ENCODE peak calls at places on chromosomes 3 and 15, in four cellular contexts. Q is A549; Y is CD4-positive, alpha-beta T cell; C is colonic mucosa. E is an unnamed sample.

GRCh38 chr3:183268361-183268760 is 15.3 kb downstream of the B3GNT5 start:
- DNase-seq in Q (no peak), Y (no peak), C (no peak), E (no peak)

GRCh38 chr15:69118089-69118488 is 42.3 kb upstream of the GLCE start:
- DNase-seq in Q (no peak), Y (no peak), C (no peak), E (no peak)

GRCh38 chr15:63203451-63204090 is 14.2 kb downstream of the RAB8B start:
- DNase-seq in Q (no peak), Y (no peak), C (no peak), E (no peak)

GRCh38 chr3:115113367-115113766 is 33.7 kb downstream of the ZBTB20 start:
- DNase-seq in Q (no peak), Y (no peak), C (no peak), E (no peak)

GRCh38 chr3:169554606-169555005 is 108.9 kb downstream of the MECOM start:
- DNase-seq in Q (no peak), Y (no peak), C (no peak), E (no peak)

GRCh38 chr3:23728651-23729117 is 77.1 kb upstream of the UBE2E1 start:
- DNase-seq in Q (no peak), Y (no peak), C (no peak), E (no peak)

GRCh38 chr15:68154923-68155559 is 50.1 kb downstream of the CALML4 start:
- DNase-seq in Q (peak; percentile 39), Y (no peak), C (peak; percentile 56), E (no peak)

GRCh38 chr3:157498374-157498773 is 4.8 kb downstream of the VEPH1 start:
- DNase-seq in Q (no peak), Y (no peak), C (no peak), E (no peak)

GRCh38 chr3:135907422-135908165 is 57.9 kb upstream of the PPP2R3A start:
- DNase-seq in Q (no peak), Y (no peak), C (no peak), E (no peak)

GRCh38 chr15:78315686-78316085 is 16.3 kb upstream of the SKIC8 start:
- DNase-seq in Q (no peak), Y (no peak), C (peak; percentile 52), E (no peak)

GRCh38 chr3:149971403-149972075 is 844 bp upstream of the PFN2 start:
- DNase-seq in Q (peak; percentile 47), Y (peak; percentile 7), C (peak; percentile 57), E (peak; percentile 20)

GRCh38 chr3:126934149-126934548 is 48.8 kb upstream of the PLXNA1 start:
- DNase-seq in Q (no peak), Y (no peak), C (no peak), E (no peak)

GRCh38 chr15:59662260-59662659 is 4.9 kb upstream of the GTF2A2 start:
- DNase-seq in Q (no peak), Y (no peak), C (no peak), E (no peak)

GRCh38 chr3:147120029-147120428 is 286.3 kb downstream of the ZIC4 start:
- DNase-seq in Q (no peak), Y (no peak), C (no peak), E (no peak)

GRCh38 chr15:74182131-74182530 is 8.6 kb downstream of the ISLR start:
- DNase-seq in Q (no peak), Y (no peak), C (no peak), E (no peak)

GRCh38 chr15:59438891-59439290 is 905 bp downstream of the FAM81A start:
- DNase-seq in Q (no peak), Y (no peak), C (peak; percentile 52), E (no peak)

GRCh38 chr3:45690331-45691035 is 1.3 kb downstream of the SACM1L start:
- DNase-seq in Q (no peak), Y (no peak), C (no peak), E (no peak)

GRCh38 chr15:54820811-54821210 is 375.9 kb downstream of the RSL24D1 start:
- DNase-seq in Q (no peak), Y (no peak), C (no peak), E (no peak)

GRCh38 chr15:59243622-59244021 is 37.0 kb downstream of the LDHAL6B start:
- DNase-seq in Q (no peak), Y (no peak), C (no peak), E (no peak)

GRCh38 chr3:196463804-196464203 is 31.6 kb upstream of the UBXN7 start:
- DNase-seq in Q (no peak), Y (no peak), C (no peak), E (no peak)

GRCh38 chr3:196454935-196455334 is 22.7 kb upstream of the UBXN7 start:
- DNase-seq in Q (no peak), Y (no peak), C (no peak), E (no peak)

GRCh38 chr3:196463478-196463756 is 31.2 kb upstream of the UBXN7 start:
- DNase-seq in Q (no peak), Y (no peak), C (no peak), E (no peak)

GRCh38 chr3:196458063-196458462 is 25.8 kb upstream of the UBXN7 start:
- DNase-seq in Q (no peak), Y (no peak), C (no peak), E (no peak)
- H3K9me3 ChIP-seq in Q (no peaks in the 10 kb centered on the region), Y (no peaks in the 10 kb centered on the region), C (no peaks in the 10 kb centered on the region), E (no peaks in the 10 kb centered on the region)

GRCh38 chr3:122998856-122999255 is 28.7 kb downstream of the SEMA5B start:
- DNase-seq in Q (no peak), Y (no peak), C (no peak), E (no peak)
- H3K9me3 ChIP-seq in Q (no peaks in the 10 kb centered on the region), Y (no peaks in the 10 kb centered on the region), C (no peaks in the 10 kb centered on the region), E (no peaks in the 10 kb centered on the region)

DNA sequence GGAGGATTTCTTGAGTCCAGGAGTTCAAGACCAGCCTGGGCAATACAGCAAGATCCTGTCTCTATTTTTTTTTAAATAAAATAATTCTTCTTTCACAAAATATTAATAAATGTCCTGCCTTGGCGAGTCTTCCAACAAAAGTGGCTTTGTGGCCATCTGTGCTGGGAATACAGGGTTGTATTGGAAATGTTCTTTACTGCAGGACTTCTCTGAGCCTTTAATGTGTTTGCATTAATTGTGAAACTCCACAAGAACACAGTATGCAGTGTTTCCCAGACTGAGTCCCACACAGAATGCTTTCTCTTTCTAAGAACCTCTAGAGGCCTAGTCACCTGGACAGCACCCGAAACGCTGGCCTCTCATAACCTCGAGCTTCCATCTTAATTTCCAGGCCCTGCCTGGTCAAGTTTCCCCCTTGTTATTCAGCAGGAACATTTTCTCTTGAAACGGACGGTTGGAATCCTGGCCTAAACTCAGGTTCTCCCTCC is 85.4 kb upstream of the ARRDC4 start:
- DNase-seq in Q (peak; percentile 9), Y (no peak), C (no peak), E (no peak)
- H3K9me3 ChIP-seq in Q (peaks cover 3% of the 10 kb centered on the region), Y (no peaks in the 10 kb centered on the region), C (no peaks in the 10 kb centered on the region), E (no peaks in the 10 kb centered on the region)

GRCh38 chr15:71822890-71823289 is 12.5 kb downstream of the NR2E3 start:
- DNase-seq in Q (no peak), Y (no peak), C (no peak), E (no peak)
- H3K9me3 ChIP-seq in Q (peaks cover 67% of the 10 kb centered on the region), Y (peaks cover 48% of the 10 kb centered on the region), C (no peaks in the 10 kb centered on the region), E (peaks cover 10% of the 10 kb centered on the region)

E was measured in thoracic aorta.